ENCODE peak calls at places on chromosomes 13 and 19, in seven cellular contexts. S, N, M, O, F, G and B are unnamed samples.
A peak's percentile ranks its signal among the peaks of the same experiment; 100 is the strongest.

GRCh38 chr13:36530050-36530789 is 97.9 kb downstream of the CCNA1 start:
- DNase-seq in S (no peak), N (no peak), M (no peak), O (no peak), F (no peak), G (no peak), B (no peak)

GRCh38 chr13:95295026-95295425 is 6.2 kb downstream of the ABCC4 start:
- DNase-seq in S (peak; percentile 26), N (no peak), M (no peak), O (no peak), F (no peak), G (no peak), B (no peak)

GRCh38 chr13:66375756-66376155 is 854.4 kb downstream of the PCDH9 start:
- DNase-seq in S (no peak), N (no peak), M (no peak), O (no peak), F (no peak), G (no peak), B (no peak)

GRCh38 chr19:33551676-33552075 is 30.1 kb upstream of the PEPD start:
- DNase-seq in S (no peak), N (no peak), M (no peak), O (no peak), F (no peak), G (no peak), B (no peak)

GRCh38 chr19:48752511-48753365 is at the start of gene FUT1:
- DNase-seq in S (no peak), N (peak; percentile 37), M (no peak), O (peak; percentile 72), F (peak; percentile 75), G (no peak), B (no peak)

GRCh38 chr19:5137114-5137513 is 168.2 kb downstream of the KDM4B start:
- DNase-seq in S (no peak), N (no peak), M (no peak), O (no peak), F (no peak), G (no peak), B (no peak)

GRCh38 chr13:107457686-107458085 is 757.6 kb downstream of the LIG4 start:
- DNase-seq in S (no peak), N (peak; percentile 91), M (no peak), O (no peak), F (no peak), G (no peak), B (no peak)

GRCh38 chr19:45607071-45608029 is 5.3 kb upstream of the GPR4 start:
- DNase-seq in S (peak; percentile 33), N (peak; percentile 8), M (no peak), O (peak; percentile 79), F (peak; percentile 49), G (peak; percentile 75), B (peak; percentile 22)

GRCh38 chr19:17254636-17255035 is 8.9 kb upstream of the NR2F6 start:
- DNase-seq in S (no peak), N (no peak), M (no peak), O (no peak), F (no peak), G (no peak), B (no peak)

GRCh38 chr13:29165840-29166239 is 345.7 kb downstream of the MTUS2 start:
- DNase-seq in S (no peak), N (no peak), M (no peak), O (no peak), F (no peak), G (no peak), B (peak; percentile 7)

GRCh38 chr19:33740811-33741396 is 55.8 kb upstream of the KCTD15 start:
- DNase-seq in S (no peak), N (no peak), M (no peak), O (no peak), F (no peak), G (peak; percentile 26), B (peak; percentile 55)

GRCh38 chr19:28039677-28040381 is 1173.1 kb downstream of the UQCRFS1 start:
- DNase-seq in S (peak; percentile 67), N (no peak), M (no peak), O (no peak), F (no peak), G (no peak), B (no peak)

GRCh38 chr19:2524840-2525723 is 49.2 kb downstream of the GADD45B start:
- DNase-seq in S (peak; percentile 96), N (no peak), M (no peak), O (peak; percentile 42), F (peak; percentile 71), G (peak; percentile 34), B (no peak)